ENCODE peak calls at places on chromosomes 7 and 10, in nine cellular contexts. P is NCI-H524; Z is frontal cortex; Y is EH; K is mesendoderm; F is iPS-NIHi11; E is NCI-H1417 treated with DMSO at 0.1 percent for 48 hours; N is NCI-H2081; X is activated CD8-positive, alpha-beta memory T cell treated with anti-CD3 and anti-CD28 coated beads for 4 hours. B is an unnamed sample.

GRCh38 chr10:44173558-44173894 is 211.4 kb downstream of the CXCL12 start:
- DNase-seq in P (no peak), Z (no peak), Y (peak; percentile 69), K (no peak), F (no peak), E (no peak), N (no peak), X (no peak), B (peak; percentile 5)

GRCh38 chr7:43649755-43650274 is 66.9 kb downstream of the STK17A start:
- DNase-seq in P (no peak), Z (no peak), Y (peak; percentile 44), K (peak; percentile 65), F (no peak), E (no peak), N (peak; percentile 12), X (peak; percentile 36), B (peak; percentile 85)

GRCh38 chr7:142568430-142569097 is 180.7 kb upstream of the PRSS1 start:
- DNase-seq in P (no peak), Z (no peak), Y (peak; percentile 92), K (no peak), F (no peak), E (no peak), N (no peak), X (no peak), B (peak; percentile 90)

GRCh38 chr7:32500922-32501341 is 5.6 kb downstream of the AVL9 start:
- DNase-seq in P (no peak), Z (no peak), Y (peak; percentile 75), K (no peak), F (no peak), E (no peak), N (no peak), X (no peak), B (peak; percentile 72)

GRCh38 chr10:689433-690226 is at the start of gene DIP2C:
- DNase-seq in P (no peak), Z (peak; percentile 96), Y (peak; percentile 85), K (peak; percentile 70), F (peak; percentile 99), E (no peak), N (peak; percentile 50), X (no peak), B (peak; percentile 77)

GRCh38 chr7:99312316-99313203 is 13.1 kb upstream of the ARPC1A start:
- DNase-seq in P (peak; percentile 26), Z (peak; percentile 65), Y (peak; percentile 65), K (peak; percentile 78), F (peak; percentile 81), E (no peak), N (peak; percentile 58), X (peak; percentile 54), B (peak; percentile 71)

GRCh38 chr7:32089678-32090077 is 19.5 kb upstream of the PDE1C start:
- DNase-seq in P (no peak), Z (no peak), Y (no peak), K (no peak), F (no peak), E (no peak), N (no peak), X (no peak), B (no peak)

GRCh38 chr7:137345799-137346449 is 2.4 kb upstream of the PTN start:
- DNase-seq in P (no peak), Z (no peak), Y (no peak), K (peak; percentile 60), F (no peak), E (no peak), N (no peak), X (no peak), B (no peak)

GRCh38 chr7:149081914-149082313 is 8.6 kb downstream of the ZNF786 start:
- DNase-seq in P (no peak), Z (no peak), Y (no peak), K (peak; percentile 44), F (no peak), E (no peak), N (no peak), X (no peak), B (no peak)

B was measured in ELR.